ENCODE peak calls at places on chromosome 10, in five cellular contexts. E is AG09309, T is fibroblast of the conjunctiva, B is NCI-H446, D is HepG2. K is an unnamed sample.

GRCh38 chr10:7566891-7567290 is 99.9 kb downstream of the ITIH5 start:
- DNase-seq in B (no peak), D (no peak), E (no peak), T (no peak), K (no peak)

GRCh38 chr10:100327007-100327700 is 2.9 kb downstream of the PKD2L1 start:
- DNase-seq in B (peak), D (no peak), T (no peak), E (no peak), K (no peak)

GRCh38 chr10:79156334-79157274 is 87.8 kb downstream of the ZMIZ1 start:
- DNase-seq in D (no peak), B (no peak), T (no peak), E (no peak), K (no peak)

GRCh38 chr10:44989621-44990301 is 11.0 kb upstream of the ZNF22 start:
- DNase-seq in E (no peak), D (no peak), T (no peak), B (no peak), K (no peak)

GRCh38 chr10:71763352-71764127 is 9.8 kb downstream of the VSIR start:
- DNase-seq in T (no peak), D (no peak), B (no peak), E (no peak), K (no peak)

GRCh38 chr10:18043148-18043547 is 91.4 kb downstream of the SLC39A12 start:
- DNase-seq in B (no peak), E (no peak), T (peak), D (no peak), K (no peak)

GRCh38 chr10:84308021-84308420 is 20.4 kb upstream of the CCSER2 start:
- DNase-seq in B (no peak), E (no peak), D (no peak), T (no peak), K (no peak)

GRCh38 chr10:31618541-31619291 is 299.7 kb downstream of the ZEB1 start:
- DNase-seq in E (peak), D (no peak), T (peak), B (no peak), K (no peak)

GRCh38 chr10:119190353-119190752 is 11.7 kb upstream of the PRDX3 start:
- DNase-seq in E (peak), T (peak), D (no peak), B (no peak), K (no peak)

GRCh38 chr10:83346216-83346910 is 792.9 kb upstream of the GHITM start:
- DNase-seq in B (no peak), D (no peak), E (no peak), T (no peak), K (no peak)

GRCh38 chr10:95273393-95274312 is 17.1 kb downstream of the PDLIM1 start:
- DNase-seq in T (peak), D (peak), B (no peak), E (peak), K (no peak)

GRCh38 chr10:93406367-93407145 is 75.6 kb downstream of the MYOF start:
- DNase-seq in D (no peak), T (no peak), B (no peak), E (no peak), K (no peak)

GRCh38 chr10:29427667-29428066 is 138.8 kb downstream of the LYZL1 start:
- DNase-seq in B (no peak), D (no peak), E (no peak), T (no peak), K (peak)

GRCh38 chr10:63003816-63004453 is 129.2 kb upstream of the NRBF2 start:
- DNase-seq in E (no peak), D (no peak), T (no peak), B (no peak), K (peak)

K was measured in G401.